ENCODE peak calls at places on chromosomes 16 and 17, in nine cellular contexts. W is lower leg skin; G is fibroblast of the aortic adventitia; D is ovary; Y is CD8-positive, alpha-beta T cell; B is lung; Q is heart right ventricle; T is endodermal cell; O is lower lobe of right lung. J is an unnamed sample.

GRCh38 chr17:18004901-18005305 is 32.2 kb downstream of the DRC3 start:
- DNase-seq in O (no peak), W (no peak), Y (no peak), Q (no peak), G (no peak), D (no peak), B (no peak), T (peak), J (no peak)

GRCh38 chr17:57518587-57519118 is 226.4 kb downstream of the CCDC182 start:
- DNase-seq in D (no peak), W (no peak), B (no peak), Q (peak), Y (no peak), G (no peak), O (no peak), T (no peak), J (no peak)

GRCh38 chr16:72312862-72313261 is 140.9 kb upstream of the PMFBP1 start:
- DNase-seq in Q (no peak), W (no peak), G (peak), O (no peak), D (no peak), T (no peak), B (no peak), Y (no peak), J (peak)

GRCh38 chr16:58024673-58025350 is 742 bp upstream of the MMP15 start:
- DNase-seq in O (peak), T (peak), D (no peak), W (no peak), Q (peak), G (no peak), Y (peak), B (peak), J (peak)

GRCh38 chr17:17590141-17590735 is 1.3 kb downstream of the PEMT start:
- DNase-seq in D (no peak), B (no peak), O (no peak), G (no peak), W (no peak), T (peak), Q (no peak), Y (no peak), J (no peak)

GRCh38 chr16:67399218-67399733 is 6.0 kb upstream of the TPPP3 start:
- DNase-seq in B (no peak), Y (peak), O (peak), G (no peak), W (peak), Q (peak), D (peak), T (peak), J (peak)

GRCh38 chr17:75755990-75756389 is 9.0 kb downstream of the GALK1 start:
- DNase-seq in T (no peak), G (no peak), Q (no peak), B (no peak), Y (no peak), D (no peak), W (no peak), O (no peak), J (no peak)

GRCh38 chr16:48720266-48720665 is 110.3 kb upstream of the N4BP1 start:
- DNase-seq in Q (no peak), T (peak), O (no peak), G (peak), Y (no peak), B (no peak), D (no peak), W (no peak), J (no peak)

GRCh38 chr16:275786-276232 is at the start of gene RGS11:
- DNase-seq in O (no peak), W (no peak), Y (no peak), B (no peak), T (no peak), D (no peak), G (no peak), Q (peak), J (no peak)

GRCh38 chr16:54846761-54847160 is 83.9 kb upstream of the IRX5 start:
- DNase-seq in Y (no peak), Q (no peak), D (no peak), B (no peak), G (peak), T (no peak), W (no peak), O (no peak), J (no peak)

GRCh38 chr16:1309888-1310831 is 724 bp downstream of the UBE2I start:
- DNase-seq in W (peak), Y (peak), G (peak), D (peak), O (peak), T (no peak), B (peak), Q (peak), J (peak)

GRCh38 chr17:3818786-3819185 is 17.8 kb upstream of the ITGAE start:
- DNase-seq in W (no peak), Y (no peak), B (no peak), O (no peak), G (no peak), D (no peak), T (no peak), Q (no peak), J (peak)

GRCh38 chr17:77527394-77527793 is 386.6 kb downstream of the SEC14L1 start:
- DNase-seq in Y (no peak), B (no peak), D (no peak), O (no peak), G (no peak), Q (no peak), W (no peak), T (peak), J (no peak)

GRCh38 chr16:75092777-75093176 is 23.8 kb downstream of the LDHD start:
- DNase-seq in O (no peak), G (no peak), D (no peak), Q (no peak), T (no peak), Y (no peak), W (no peak), B (no peak), J (no peak)

GRCh38 chr17:2017274-2017941 is 7.7 kb downstream of the RTN4RL1 start:
- DNase-seq in D (no peak), T (no peak), Y (no peak), W (no peak), B (no peak), Q (no peak), G (no peak), O (no peak), J (no peak)

GRCh38 chr17:64240741-64241347 is 22.2 kb downstream of the TEX2 start:
- DNase-seq in Y (no peak), D (peak), W (peak), B (peak), T (no peak), G (peak), O (no peak), Q (peak), J (peak)

GRCh38 chr16:54679531-54679930 is 251.1 kb upstream of the IRX5 start:
- DNase-seq in Y (no peak), G (no peak), O (no peak), D (no peak), B (no peak), Q (no peak), T (no peak), W (no peak), J (no peak)

GRCh38 chr16:31513126-31513525 is 4.9 kb upstream of the RUSF1 start:
- DNase-seq in W (no peak), Q (no peak), G (peak), T (no peak), Y (no peak), D (no peak), B (no peak), O (no peak), J (peak)

GRCh38 chr16:14329727-14330363 is 258.7 kb downstream of the MRTFB start:
- DNase-seq in D (no peak), W (no peak), Q (no peak), G (no peak), B (no peak), T (no peak), Y (no peak), O (no peak), J (no peak)

GRCh38 chr17:58913552-58913951 is 157.9 kb downstream of the PPM1E start:
- DNase-seq in O (no peak), G (no peak), Y (no peak), T (no peak), B (no peak), Q (no peak), W (no peak), D (no peak), J (no peak)

GRCh38 chr16:89972244-89973234 is 24.0 kb downstream of the DEF8 start:
- DNase-seq in Q (peak), D (peak), G (peak), Y (peak), W (peak), B (peak), T (peak), O (peak), J (peak)

GRCh38 chr17:56832446-56832845 is 1.3 kb downstream of the C17orf67 start:
- DNase-seq in W (no peak), G (no peak), Q (no peak), O (no peak), T (no peak), B (no peak), Y (no peak), D (no peak), J (no peak)

GRCh38 chr17:49024523-49024922 is 27.3 kb downstream of the IGF2BP1 start:
- DNase-seq in D (no peak), O (no peak), G (no peak), Y (no peak), Q (no peak), T (no peak), W (no peak), B (no peak), J (no peak)

GRCh38 chr16:72921620-72922019 is 126.3 kb downstream of the ZFHX3 start:
- DNase-seq in T (no peak), B (no peak), G (peak), O (no peak), D (peak), W (no peak), Y (no peak), Q (peak), J (peak)

GRCh38 chr17:76385892-76386786 is 1.7 kb downstream of the SPHK1 start:
- DNase-seq in B (peak), T (peak), D (peak), Q (peak), G (peak), Y (peak), O (peak), W (peak), J (peak)

GRCh38 chr16:18801197-18801972 is at the start of gene ARL6IP1:
- DNase-seq in Q (peak), D (peak), Y (peak), W (peak), O (peak), B (peak), T (peak), G (peak), J (peak)

GRCh38 chr16:18800674-18801196 is 614 bp downstream of the ARL6IP1 start:
- DNase-seq in B (no peak), W (peak), Q (no peak), G (peak), O (no peak), T (peak), D (no peak), Y (no peak), J (peak)

GRCh38 chr16:18799500-18799899 is 1.8 kb downstream of the ARL6IP1 start:
- DNase-seq in G (no peak), B (no peak), O (no peak), Y (no peak), Q (no peak), T (no peak), D (no peak), W (no peak), J (no peak)

GRCh38 chr16:18796377-18796776 is 5.0 kb downstream of the ARL6IP1 start:
- DNase-seq in D (no peak), W (no peak), Q (no peak), Y (no peak), G (no peak), B (no peak), T (no peak), O (no peak), J (no peak)

GRCh38 chr16:18797746-18798145 is 3.6 kb downstream of the ARL6IP1 start:
- DNase-seq in O (no peak), D (no peak), B (no peak), G (no peak), Y (no peak), T (no peak), Q (no peak), W (no peak), J (no peak)
- H3K4me3 ChIP-seq in O (no peak), D (no peak), B (no peak), G (no peak), Y (no peak), T (peak), Q (no peak), W (no peak), J (no peak)

GRCh38 chr17:47735139-47735464 is 2.1 kb downstream of the TBX21 start:
- DNase-seq in W (no peak), T (no peak), G (no peak), Y (no peak), D (peak), Q (no peak), B (no peak), O (no peak), J (no peak)

GRCh38 chr17:47731396-47731795 is 1.6 kb upstream of the TBX21 start:
- DNase-seq in T (no peak), W (no peak), Y (no peak), G (no peak), O (no peak), Q (no peak), D (no peak), B (no peak), J (no peak)

GRCh38 chr17:47732399-47733046 is 513 bp upstream of the TBX21 start:
- DNase-seq in O (no peak), Y (no peak), B (no peak), W (no peak), D (no peak), Q (no peak), T (no peak), G (no peak), J (no peak)

GRCh38 chr17:47733414-47734288 is 615 bp downstream of the TBX21 start:
- DNase-seq in Y (peak), T (peak), W (peak), O (no peak), D (peak), G (no peak), B (no peak), Q (no peak), J (no peak)

DNA sequence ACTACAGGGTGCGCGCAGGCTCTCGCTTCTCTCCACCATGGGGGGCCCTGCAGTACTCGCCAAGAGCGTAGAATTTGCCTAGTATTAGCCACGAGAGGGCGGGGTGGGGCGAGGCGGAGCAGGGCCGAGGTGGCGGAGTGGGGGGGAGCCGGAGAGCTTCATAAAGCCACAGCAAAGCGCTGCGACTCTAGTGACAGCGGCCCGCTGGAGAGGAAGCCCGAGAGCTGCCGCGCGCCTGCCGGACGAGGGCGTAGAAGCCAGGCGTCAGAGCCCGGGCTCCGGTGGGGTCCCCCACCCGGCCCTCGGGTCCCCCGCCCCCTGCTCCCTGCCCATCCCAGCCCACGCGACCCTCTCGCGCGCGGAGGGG is at the start of gene TBX21:
- DNase-seq in Q (peak), W (peak), G (no peak), D (no peak), O (peak), B (peak), Y (peak), T (peak), J (peak)
- TF ChIP-seq CTCF in Q (peak), W (no peak), G (no peak), D (no peak), O (no peak), B (no peak), Y (peak), T (peak), J (peak)

DNA sequence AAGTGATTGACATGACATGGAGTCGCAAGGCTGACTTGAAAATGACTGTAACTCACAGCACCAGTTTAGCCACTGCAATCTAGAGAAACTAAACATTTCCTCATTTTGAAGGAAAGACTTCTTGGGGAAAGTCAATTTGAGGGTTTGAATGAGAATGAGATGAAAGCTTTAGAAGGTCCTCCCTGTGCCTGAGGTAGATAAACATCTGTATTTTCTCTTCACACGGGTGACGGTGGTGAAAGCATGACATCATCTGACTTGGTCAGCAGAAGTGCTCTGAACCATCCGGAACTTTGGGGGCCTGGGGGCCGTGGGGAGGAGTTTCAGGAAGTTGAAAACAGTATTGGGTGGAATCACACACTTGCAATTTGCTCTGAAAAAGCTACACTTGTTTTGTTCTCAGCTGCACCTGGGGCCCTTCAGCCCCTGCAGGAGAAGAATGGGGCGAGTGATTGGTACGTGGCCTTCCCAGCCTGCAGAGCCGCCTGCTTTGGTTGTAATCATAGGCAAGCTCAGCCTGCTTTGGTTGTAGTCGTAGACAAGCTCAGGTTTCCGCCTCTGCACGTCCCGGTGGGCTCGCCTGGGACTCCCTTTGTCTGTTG is 5.0 kb downstream of the BANP start:
- DNase-seq in T (peak), G (peak), B (no peak), W (no peak), O (peak), Q (no peak), Y (peak), D (no peak), J (peak)
- H3K4me3 ChIP-seq in T (no peak), G (peak), B (no peak), W (no peak), O (peak), Q (peak), Y (peak), D (no peak), J (peak)

DNA sequence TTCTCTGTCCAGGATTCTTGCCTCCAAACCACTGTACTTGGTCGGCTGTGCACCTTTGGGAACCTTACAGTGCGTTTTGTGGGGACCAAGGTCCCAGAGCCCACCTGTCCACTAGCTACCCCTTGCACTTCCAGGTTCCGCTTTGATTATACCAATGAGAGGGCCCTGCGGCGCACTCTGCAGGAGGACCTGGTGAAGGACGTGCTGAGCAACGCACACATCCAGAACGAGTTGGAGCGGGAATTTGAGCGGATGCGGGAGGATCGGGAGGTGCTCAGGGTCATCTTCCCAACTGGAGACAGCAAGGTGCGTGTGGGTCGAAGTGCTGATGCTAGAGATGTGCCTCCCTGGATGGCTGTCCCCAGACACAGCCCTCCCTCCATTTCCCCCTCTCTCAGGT is 18.8 kb downstream of the POLR2A start:
- DNase-seq in T (peak), W (no peak), Y (no peak), Q (no peak), O (no peak), G (no peak), D (no peak), B (no peak), J (no peak)
- TF ChIP-seq CTCF in T (peak), W (no peak), Y (no peak), Q (no peak), O (peak), G (peak), D (no peak), B (no peak), J (peak)

DNA sequence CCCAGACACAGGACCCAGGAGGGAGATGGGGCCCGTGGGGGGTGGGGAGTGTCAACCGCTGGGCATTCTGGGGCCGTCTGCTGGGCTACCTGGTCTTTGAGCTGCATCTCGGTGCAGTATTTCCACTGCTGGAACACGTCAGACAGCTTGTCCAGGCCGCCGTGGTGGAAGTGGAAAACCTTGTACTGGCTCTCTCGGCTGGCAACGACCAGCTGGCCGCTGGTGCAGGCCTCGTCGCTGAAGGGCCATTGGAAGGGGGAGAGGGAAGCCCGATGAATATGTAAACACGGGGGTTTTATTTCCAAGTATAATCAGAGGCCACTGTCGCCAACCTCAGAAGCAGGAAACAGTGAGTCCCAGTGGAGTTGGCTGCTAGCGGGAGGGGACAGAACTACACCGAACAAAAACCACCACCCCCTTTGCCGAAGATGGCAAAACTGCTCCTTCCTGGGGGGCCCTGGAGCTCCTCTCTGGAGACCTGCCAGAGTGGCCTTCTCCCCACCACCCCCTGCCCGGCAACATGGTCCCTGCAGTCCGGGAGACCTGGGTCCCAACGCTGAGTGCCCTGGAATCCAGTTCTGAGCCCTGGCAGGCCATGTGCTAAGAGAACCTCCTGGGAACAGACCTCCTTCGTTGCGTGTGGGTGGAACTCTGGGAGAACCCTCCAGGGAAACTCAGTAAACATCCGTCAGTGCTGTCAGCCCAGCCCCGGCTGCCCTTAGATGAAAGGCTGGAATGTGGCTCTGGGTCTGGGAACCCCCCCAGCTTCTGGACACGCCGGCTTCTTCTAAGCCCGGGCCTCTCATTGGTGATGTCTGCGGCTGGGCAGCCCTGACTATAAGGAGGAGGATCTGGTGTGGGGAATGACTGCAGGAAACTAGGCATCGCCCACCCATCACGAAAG is 84.1 kb downstream of the TBC1D16 start:
- DNase-seq in Q (peak), B (peak), G (peak), O (peak), D (peak), T (peak), W (peak), Y (no peak), J (peak)
- H3K4me3 ChIP-seq in Q (peak), B (no peak), G (no peak), O (peak), D (no peak), T (no peak), W (no peak), Y (no peak), J (no peak)

GRCh38 chr17:72600934-72601333 is 480.1 kb downstream of the SOX9 start:
- DNase-seq in B (no peak), W (no peak), O (no peak), Y (no peak), T (no peak), D (no peak), Q (no peak), G (peak), J (no peak)

GRCh38 chr17:72598705-72599104 is 477.9 kb downstream of the SOX9 start:
- DNase-seq in D (no peak), Y (no peak), T (no peak), G (no peak), Q (no peak), O (no peak), W (no peak), B (no peak), J (no peak)

GRCh38 chr17:72599891-72600290 is 479.1 kb downstream of the SOX9 start:
- DNase-seq in T (no peak), Q (no peak), O (no peak), Y (no peak), W (no peak), D (no peak), B (no peak), G (no peak), J (no peak)

GRCh38 chr17:72594248-72594647 is 473.4 kb downstream of the SOX9 start:
- DNase-seq in Q (no peak), O (no peak), Y (no peak), T (peak), W (no peak), D (no peak), B (no peak), G (no peak), J (no peak)

GRCh38 chr17:72597354-72598087 is 476.7 kb downstream of the SOX9 start:
- DNase-seq in G (no peak), O (no peak), Y (no peak), W (no peak), Q (no peak), T (no peak), B (no peak), D (no peak), J (no peak)
- TF ChIP-seq CTCF in G (no peak), O (no peak), Y (no peak), W (no peak), Q (no peak), T (no peak), B (no peak), D (no peak), J (no peak)

GRCh38 chr17:60390223-60390622 is 1.7 kb downstream of the USP32 start:
- DNase-seq in B (peak), T (no peak), D (no peak), O (no peak), Q (no peak), W (no peak), Y (no peak), G (peak), J (peak)
- H3K4me3 ChIP-seq in B (no peak), T (peak), D (no peak), O (peak), Q (peak), W (no peak), Y (no peak), G (peak), J (peak)

J was measured in fibroblast of villous mesenchyme.